ENCODE peak calls at places on chromosomes 11 and 22, in five cellular contexts. One of them, this sample, is unnamed.

GRCh38 chr11:1205121-1205986 is 17.5 kb upstream of the MUC5B start:
- DNase-seq in neural crest cell: no peak
- DNase-seq in IMR-90: no peak
- DNase-seq in dorsolateral prefrontal cortex: no peak
- DNase-seq in tibial nerve: no peak
- DNase-seq in this sample: peak; percentile 83

GRCh38 chr11:13949876-13950275 is 12.6 kb upstream of the SPON1 start:
- DNase-seq in tibial nerve: no peak
- DNase-seq in neural crest cell: no peak
- DNase-seq in IMR-90: no peak
- DNase-seq in dorsolateral prefrontal cortex: no peak
- DNase-seq in this sample: no peak

GRCh38 chr22:24120029-24120428 is 61.3 kb upstream of the SUSD2 start:
- DNase-seq in dorsolateral prefrontal cortex: peak; percentile 65
- DNase-seq in neural crest cell: no peak
- DNase-seq in tibial nerve: no peak
- DNase-seq in IMR-90: no peak
- DNase-seq in this sample: no peak

GRCh38 chr11:114496915-114497314 is 57.6 kb downstream of the REXO2 start:
- DNase-seq in tibial nerve: no peak
- DNase-seq in neural crest cell: no peak
- DNase-seq in IMR-90: no peak
- DNase-seq in dorsolateral prefrontal cortex: no peak
- DNase-seq in this sample: no peak

GRCh38 chr11:18699848-18700261 is 1.3 kb downstream of the TMEM86A start:
- DNase-seq in neural crest cell: no peak
- DNase-seq in dorsolateral prefrontal cortex: peak; percentile 38
- DNase-seq in tibial nerve: peak; percentile 39
- DNase-seq in IMR-90: no peak
- DNase-seq in this sample: no peak

GRCh38 chr11:71562120-71562519 is 3.2 kb upstream of the KRTAP5-10 start:
- DNase-seq in neural crest cell: no peak
- DNase-seq in IMR-90: no peak
- DNase-seq in tibial nerve: no peak
- DNase-seq in dorsolateral prefrontal cortex: no peak
- DNase-seq in this sample: no peak

GRCh38 chr11:33899383-33900037 is 7.6 kb upstream of the LMO2 start:
- DNase-seq in IMR-90: peak; percentile 66
- DNase-seq in tibial nerve: peak; percentile 82
- DNase-seq in dorsolateral prefrontal cortex: peak; percentile 73
- DNase-seq in neural crest cell: no peak
- DNase-seq in this sample: no peak

GRCh38 chr22:38317237-38317994 is at the start of gene CSNK1E:
- DNase-seq in neural crest cell: peak; percentile 63
- DNase-seq in dorsolateral prefrontal cortex: peak; percentile 82
- DNase-seq in IMR-90: peak; percentile 33
- DNase-seq in tibial nerve: peak; percentile 77
- DNase-seq in this sample: peak; percentile 91

GRCh38 chr11:118907051-118907748 is 18.5 kb downstream of the BCL9L start:
- DNase-seq in dorsolateral prefrontal cortex: peak; percentile 90
- DNase-seq in neural crest cell: peak; percentile 91
- DNase-seq in IMR-90: peak; percentile 62
- DNase-seq in tibial nerve: peak; percentile 96
- DNase-seq in this sample: peak; percentile 94

GRCh38 chr11:4118107-4118506 is 23.5 kb downstream of the RRM1 start:
- DNase-seq in tibial nerve: no peak
- DNase-seq in dorsolateral prefrontal cortex: no peak
- DNase-seq in neural crest cell: no peak
- DNase-seq in IMR-90: peak; percentile 63
- DNase-seq in this sample: no peak

GRCh38 chr11:76131585-76131984 is 74.7 kb downstream of the WNT11 start:
- DNase-seq in dorsolateral prefrontal cortex: no peak
- DNase-seq in neural crest cell: no peak
- DNase-seq in IMR-90: no peak
- DNase-seq in tibial nerve: no peak
- DNase-seq in this sample: no peak

GRCh38 chr11:119432484-119433368 is 9.8 kb upstream of the THY1 start:
- DNase-seq in tibial nerve: no peak
- DNase-seq in neural crest cell: no peak
- DNase-seq in dorsolateral prefrontal cortex: no peak
- DNase-seq in IMR-90: peak; percentile 77
- DNase-seq in this sample: no peak

GRCh38 chr11:32224580-32224979 is 133.7 kb downstream of the RCN1 start:
- DNase-seq in tibial nerve: no peak
- DNase-seq in IMR-90: no peak
- DNase-seq in neural crest cell: no peak
- DNase-seq in dorsolateral prefrontal cortex: no peak
- DNase-seq in this sample: peak; percentile 40

GRCh38 chr22:46763051-46763705 is 728 bp downstream of the TBC1D22A start:
- DNase-seq in tibial nerve: peak; percentile 51
- DNase-seq in neural crest cell: no peak
- DNase-seq in IMR-90: peak; percentile 7
- DNase-seq in dorsolateral prefrontal cortex: no peak
- DNase-seq in this sample: no peak

GRCh38 chr11:47241740-47242400 is 6.7 kb downstream of the ACP2 start:
- DNase-seq in tibial nerve: no peak
- DNase-seq in neural crest cell: no peak
- DNase-seq in dorsolateral prefrontal cortex: no peak
- DNase-seq in IMR-90: peak; percentile 23
- DNase-seq in this sample: no peak

GRCh38 chr11:109075976-109076375 is 346.0 kb upstream of the C11orf87 start:
- DNase-seq in dorsolateral prefrontal cortex: no peak
- DNase-seq in tibial nerve: no peak
- DNase-seq in IMR-90: no peak
- DNase-seq in neural crest cell: no peak
- DNase-seq in this sample: no peak
- TF ChIP-seq CTCF in dorsolateral prefrontal cortex: no peak
- TF ChIP-seq CTCF in tibial nerve: no peak
- TF ChIP-seq CTCF in IMR-90: no peak
- TF ChIP-seq CTCF in neural crest cell: no peak
- TF ChIP-seq CTCF in this sample: no peak

GRCh38 chr11:130550984-130551383 is 102.5 kb downstream of the ADAMTS15 start:
- DNase-seq in dorsolateral prefrontal cortex: no peak
- DNase-seq in neural crest cell: no peak
- DNase-seq in tibial nerve: no peak
- DNase-seq in IMR-90: no peak
- DNase-seq in this sample: no peak

GRCh38 chr11:130548491-130548833 is 100.0 kb downstream of the ADAMTS15 start:
- DNase-seq in IMR-90: peak; percentile 18
- DNase-seq in neural crest cell: no peak
- DNase-seq in dorsolateral prefrontal cortex: no peak
- DNase-seq in tibial nerve: no peak
- DNase-seq in this sample: no peak

GRCh38 chr11:130547761-130548490 is 99.5 kb downstream of the ADAMTS15 start:
- DNase-seq in dorsolateral prefrontal cortex: no peak
- DNase-seq in IMR-90: no peak
- DNase-seq in neural crest cell: no peak
- DNase-seq in tibial nerve: no peak
- DNase-seq in this sample: no peak

GRCh38 chr11:130550160-130550559 is 101.7 kb downstream of the ADAMTS15 start:
- DNase-seq in IMR-90: no peak
- DNase-seq in neural crest cell: no peak
- DNase-seq in tibial nerve: no peak
- DNase-seq in dorsolateral prefrontal cortex: no peak
- DNase-seq in this sample: no peak

GRCh38 chr11:130549393-130549999 is 101.1 kb downstream of the ADAMTS15 start:
- DNase-seq in tibial nerve: no peak
- DNase-seq in neural crest cell: no peak
- DNase-seq in dorsolateral prefrontal cortex: no peak
- DNase-seq in IMR-90: no peak
- DNase-seq in this sample: no peak
- TF ChIP-seq CTCF in tibial nerve: no peak
- TF ChIP-seq CTCF in neural crest cell: no peak
- TF ChIP-seq CTCF in dorsolateral prefrontal cortex: no peak
- TF ChIP-seq CTCF in IMR-90: no peak
- TF ChIP-seq CTCF in this sample: peak; percentile 19

DNA sequence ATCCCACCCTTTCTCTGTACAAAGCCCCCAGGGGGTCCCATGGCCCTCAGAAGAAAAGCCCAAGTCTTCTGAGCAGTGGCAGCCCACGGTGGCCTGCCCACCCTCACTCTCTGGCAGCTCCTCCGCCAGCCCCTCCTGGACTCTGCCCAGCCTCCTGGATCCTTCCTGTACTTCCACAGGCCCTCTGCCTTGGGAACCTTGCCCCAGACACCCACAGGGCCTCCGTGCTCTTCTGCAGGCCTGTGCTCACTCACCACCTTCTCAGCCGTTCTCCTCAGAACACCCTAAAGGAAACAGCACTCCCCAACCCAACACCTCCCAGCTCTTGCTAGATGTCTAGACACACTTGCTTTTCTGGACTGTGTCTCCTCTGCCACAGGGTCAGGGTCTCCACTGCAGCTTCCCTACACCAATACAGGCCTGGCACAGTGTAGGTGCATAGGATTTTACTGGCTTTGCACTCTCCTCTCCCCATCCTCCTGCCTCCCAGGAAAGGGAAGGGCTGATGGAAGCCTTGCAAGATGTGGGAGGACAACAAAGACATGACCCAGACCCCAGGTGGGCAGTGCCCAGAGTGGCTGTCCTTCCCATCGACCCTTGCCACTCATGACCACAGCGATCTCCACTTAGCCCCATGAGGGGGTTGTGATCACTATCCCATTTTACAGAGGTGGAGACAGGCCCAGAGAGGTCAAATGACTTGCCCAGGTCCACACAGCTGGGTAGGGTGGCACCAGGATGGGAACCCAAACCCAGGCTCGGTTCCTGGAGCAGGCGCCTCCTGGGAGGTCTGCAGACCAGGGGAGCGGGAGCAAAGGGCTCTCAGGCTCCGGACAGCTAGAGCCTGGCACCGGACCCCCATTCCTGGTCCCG is 2.0 kb downstream of the SCARF2 start:
- DNase-seq in neural crest cell: no peak
- DNase-seq in IMR-90: no peak
- DNase-seq in dorsolateral prefrontal cortex: no peak
- DNase-seq in tibial nerve: no peak
- DNase-seq in this sample: no peak
- TF ChIP-seq CTCF in neural crest cell: no peak
- TF ChIP-seq CTCF in IMR-90: no peak
- TF ChIP-seq CTCF in dorsolateral prefrontal cortex: no peak
- TF ChIP-seq CTCF in tibial nerve: no peak
- TF ChIP-seq CTCF in this sample: no peak

DNA sequence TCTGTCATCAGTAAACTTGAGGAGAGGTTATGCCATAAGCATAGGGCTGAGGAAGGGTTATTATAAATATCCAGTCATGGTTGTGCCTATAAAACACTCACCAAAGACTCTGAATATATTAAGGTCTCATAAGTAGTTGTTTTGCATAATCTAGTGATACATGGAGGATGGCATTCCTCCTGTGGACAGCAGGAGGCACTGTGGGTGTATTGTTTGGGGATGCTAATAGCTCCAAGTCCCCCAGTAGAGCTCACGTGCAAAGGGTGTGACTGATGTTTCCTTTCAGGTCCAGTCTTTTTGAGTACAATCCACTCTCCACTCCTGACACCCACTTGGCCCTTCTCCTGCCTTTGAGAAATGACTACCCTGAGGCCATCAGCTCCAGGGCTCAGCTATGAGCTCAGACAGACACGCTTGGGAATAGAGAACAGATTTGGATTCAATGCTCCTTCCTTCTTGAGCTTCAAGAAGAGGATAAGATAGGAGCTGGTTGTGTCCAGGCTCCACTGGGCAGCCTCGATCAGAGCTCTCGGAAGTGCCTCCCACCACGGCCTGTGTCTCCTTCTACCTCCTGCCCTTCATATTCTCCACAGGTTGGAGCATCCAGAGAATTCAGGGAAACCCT is 85.2 kb upstream of the IGLL5 start:
- DNase-seq in IMR-90: no peak
- DNase-seq in tibial nerve: no peak
- DNase-seq in neural crest cell: no peak
- DNase-seq in dorsolateral prefrontal cortex: no peak
- DNase-seq in this sample: no peak
- TF ChIP-seq CTCF in IMR-90: peak; percentile 13
- TF ChIP-seq CTCF in tibial nerve: no peak
- TF ChIP-seq CTCF in neural crest cell: peak; percentile 41
- TF ChIP-seq CTCF in dorsolateral prefrontal cortex: no peak
- TF ChIP-seq CTCF in this sample: peak; percentile 11

GRCh38 chr11:22130462-22131053 is 62.3 kb upstream of the ANO5 start:
- DNase-seq in IMR-90: no peak
- DNase-seq in tibial nerve: no peak
- DNase-seq in dorsolateral prefrontal cortex: no peak
- DNase-seq in neural crest cell: no peak
- DNase-seq in this sample: no peak
- TF ChIP-seq CTCF in IMR-90: peak; percentile 14
- TF ChIP-seq CTCF in tibial nerve: no peak
- TF ChIP-seq CTCF in dorsolateral prefrontal cortex: peak; percentile 47
- TF ChIP-seq CTCF in neural crest cell: peak; percentile 73
- TF ChIP-seq CTCF in this sample: peak; percentile 29

GRCh38 chr11:81655351-81655750 is 1078.3 kb downstream of the FAM181B start:
- DNase-seq in neural crest cell: no peak
- DNase-seq in tibial nerve: no peak
- DNase-seq in dorsolateral prefrontal cortex: no peak
- DNase-seq in IMR-90: no peak
- DNase-seq in this sample: no peak

GRCh38 chr11:81658722-81659121 is 1074.9 kb downstream of the FAM181B start:
- DNase-seq in dorsolateral prefrontal cortex: no peak
- DNase-seq in tibial nerve: no peak
- DNase-seq in neural crest cell: no peak
- DNase-seq in IMR-90: peak; percentile 9
- DNase-seq in this sample: no peak
- TF ChIP-seq CTCF in dorsolateral prefrontal cortex: no peak
- TF ChIP-seq CTCF in tibial nerve: no peak
- TF ChIP-seq CTCF in neural crest cell: peak; percentile 59
- TF ChIP-seq CTCF in IMR-90: peak; percentile 41
- TF ChIP-seq CTCF in this sample: peak; percentile 41

This sample was measured in osteocyte.